ENCODE peak calls at places on chromosomes 11 and 22, in eight cellular contexts. F, Q, Y, C, V, Z, J and K are unnamed samples.

GRCh38 chr11:101048479-101048878 is 81.1 kb downstream of the PGR start:
- ATAC-seq in Y (no peak), J (no peak), V (no peak), Z (no peak), F (no peak), Q (no peak), C (no peak), K (no peak)

GRCh38 chr22:39144101-39144815 is 8.2 kb downstream of the CBX7 start:
- ATAC-seq in C (no peak), Z (peak; percentile 39), Q (peak; percentile 20), J (peak; percentile 66), V (peak; percentile 60), F (peak; percentile 62), Y (peak; percentile 30), K (peak; percentile 4)

GRCh38 chr22:47116426-47117341 is 354.2 kb downstream of the TBC1D22A start:
- ATAC-seq in C (no peak), V (no peak), Z (no peak), J (no peak), Y (peak; percentile 80), Q (no peak), F (no peak), K (no peak)

GRCh38 chr11:75894036-75894585 is 79.1 kb downstream of the UVRAG start:
- ATAC-seq in Y (no peak), J (no peak), Z (no peak), F (no peak), Q (no peak), C (no peak), V (peak; percentile 80), K (no peak)

GRCh38 chr22:44497218-44497903 is 672 bp downstream of the RTL6 start:
- ATAC-seq in F (no peak), Q (peak; percentile 16), Y (no peak), Z (peak; percentile 20), C (peak; percentile 11), V (no peak), J (no peak), K (peak; percentile 12)

GRCh38 chr22:28773461-28773867 is 969 bp downstream of the CCDC117 start:
- ATAC-seq in C (no peak), Z (no peak), Q (no peak), Y (peak; percentile 22), F (peak; percentile 4), J (peak; percentile 4), V (peak; percentile 64), K (no peak)

GRCh38 chr22:40919446-40919845 is 31.7 kb upstream of the RBX1 start:
- ATAC-seq in F (no peak), C (no peak), Q (no peak), Y (no peak), V (no peak), J (no peak), Z (no peak), K (no peak)

GRCh38 chr11:68266121-68266891 is 5.5 kb downstream of the C11orf24 start:
- ATAC-seq in Y (no peak), C (no peak), V (no peak), Q (peak; percentile 34), Z (no peak), J (no peak), F (no peak), K (no peak)

GRCh38 chr11:16402654-16403447 is 46.5 kb upstream of the SOX6 start:
- ATAC-seq in V (no peak), Q (peak; percentile 89), Z (no peak), J (no peak), Y (no peak), F (no peak), C (no peak), K (no peak)

GRCh38 chr11:134477486-134477885 is 65.4 kb upstream of the B3GAT1 start:
- ATAC-seq in Y (no peak), F (no peak), C (no peak), V (no peak), J (no peak), Z (no peak), Q (no peak), K (no peak)

GRCh38 chr22:43798492-43798891 is 13.6 kb downstream of the EFCAB6 start:
- ATAC-seq in J (no peak), F (no peak), Q (no peak), V (no peak), Z (no peak), Y (no peak), C (no peak), K (peak; percentile 23)

GRCh38 chr11:96943970-96944369 is 554.2 kb downstream of the JRKL start:
- ATAC-seq in Z (no peak), V (no peak), Y (no peak), F (no peak), Q (no peak), C (peak; percentile 34), J (no peak), K (no peak)

GRCh38 chr11:266676-267439 is 11.3 kb upstream of the NLRP6 start:
- ATAC-seq in Q (peak; percentile 48), C (no peak), Y (no peak), J (peak; percentile 7), Z (no peak), F (no peak), V (peak; percentile 58), K (peak; percentile 52)

GRCh38 chr11:70900540-70900939 is 351.8 kb downstream of the SHANK2 start:
- ATAC-seq in Z (no peak), F (no peak), J (no peak), V (no peak), Y (no peak), C (no peak), Q (no peak), K (no peak)

GRCh38 chr11:114179234-114179941 is 116.8 kb upstream of the NNMT start:
- ATAC-seq in Y (peak; percentile 66), J (no peak), Q (peak; percentile 94), C (no peak), Z (no peak), V (no peak), F (no peak), K (peak; percentile 82)

GRCh38 chr11:63762662-63763505 is 5.7 kb downstream of the ZFTA start:
- ATAC-seq in Y (peak; percentile 24), Z (peak; percentile 49), J (no peak), F (no peak), V (peak; percentile 22), C (peak; percentile 44), Q (peak; percentile 62), K (peak; percentile 41)

GRCh38 chr22:27828214-27828587 is 26.6 kb upstream of the MN1 start:
- ATAC-seq in J (no peak), Y (no peak), Q (peak; percentile 49), C (no peak), Z (no peak), F (no peak), V (no peak), K (no peak)

GRCh38 chr22:46514592-46515207 is 22.7 kb downstream of the CELSR1 start:
- ATAC-seq in Y (no peak), J (no peak), F (no peak), Z (peak; percentile 98), V (no peak), Q (no peak), C (peak; percentile 87), K (peak; percentile 88)

GRCh38 chr22:49953027-49953679 is 7.4 kb upstream of the PIM3 start:
- ATAC-seq in Y (no peak), F (no peak), Q (no peak), J (no peak), Z (no peak), C (no peak), V (no peak), K (no peak)

GRCh38 chr11:33135216-33135615 is 26.1 kb downstream of the CSTF3 start:
- ATAC-seq in Q (no peak), V (no peak), C (no peak), J (no peak), Z (no peak), Y (peak; percentile 72), F (no peak), K (no peak)

GRCh38 chr22:45911601-45912271 is 65.2 kb downstream of the WNT7B start:
- ATAC-seq in C (peak; percentile 58), Q (peak; percentile 48), J (no peak), Y (peak; percentile 50), V (no peak), Z (peak; percentile 59), F (no peak), K (peak; percentile 63)

GRCh38 chr11:116773203-116774112 is 671 bp upstream of the BUD13 start:
- ATAC-seq in Y (peak; percentile 59), V (peak; percentile 2), F (peak; percentile 14), Q (peak; percentile 69), C (peak; percentile 60), Z (peak; percentile 59), J (peak; percentile 48), K (peak; percentile 23)

GRCh38 chr11:46371994-46372393 is 9.5 kb upstream of the MDK start:
- ATAC-seq in Y (no peak), J (no peak), Z (no peak), Q (no peak), V (no peak), F (no peak), C (no peak), K (no peak)

GRCh38 chr22:26885441-26886261 is 228.3 kb downstream of the MIAT start:
- ATAC-seq in C (no peak), V (no peak), Q (no peak), F (no peak), J (no peak), Y (no peak), Z (no peak), K (no peak)

GRCh38 chr22:30876925-30877553 is 91.5 kb downstream of the MORC2 start:
- ATAC-seq in J (no peak), Y (no peak), F (no peak), C (no peak), V (no peak), Z (no peak), Q (peak; percentile 84), K (no peak)

GRCh38 chr11:76410771-76411423 is 29.8 kb downstream of the GVQW3 start:
- ATAC-seq in J (no peak), Z (no peak), Y (no peak), Q (peak; percentile 89), V (no peak), F (no peak), C (no peak), K (no peak)

GRCh38 chr22:32653823-32654222 is 147.7 kb upstream of the TIMP3 start:
- ATAC-seq in J (no peak), F (no peak), Q (no peak), C (no peak), Z (no peak), Y (no peak), V (no peak), K (no peak)

GRCh38 chr11:119990306-119991021 is 147.4 kb downstream of the TRIM29 start:
- ATAC-seq in Z (no peak), V (no peak), F (no peak), Q (peak; percentile 66), Y (no peak), J (no peak), C (no peak), K (peak; percentile 19)